ENCODE peak calls at places on chromosomes 7 and 10, in six cellular contexts. R is LoVo; J is effector memory CD8-positive, alpha-beta T cell; S is EL; A is activated T-helper 1 cell treated with Interleukin-2 at 50 U/mL for 16 hours; P is Jurkat, Clone E6-1. M is an unnamed sample.

GRCh38 chr7:28170701-28171100 is 9.9 kb downstream of the JAZF1 start:
- DNase-seq in R (no peak), P (no peak), J (no peak), A (no peak), S (no peak), M (no peak)

GRCh38 chr7:31078363-31078990 is 26.4 kb downstream of the ADCYAP1R1 start:
- DNase-seq in S (no peak), R (no peak), J (no peak), P (no peak), A (no peak), M (no peak)

GRCh38 chr10:29471483-29471859 is 163.3 kb downstream of the SVIL start:
- DNase-seq in S (peak), R (peak), J (no peak), P (no peak), A (no peak), M (no peak)

GRCh38 chr7:51055039-51055840 is 261.4 kb downstream of the COBL start:
- DNase-seq in A (no peak), S (no peak), P (no peak), J (no peak), R (no peak), M (no peak)

GRCh38 chr7:156380261-156380660 is 260.3 kb upstream of the RNF32 start:
- DNase-seq in J (no peak), A (no peak), S (no peak), P (no peak), R (peak), M (no peak)

GRCh38 chr7:29038463-29038862 is 80.3 kb upstream of the TRIL start:
- DNase-seq in A (no peak), P (no peak), S (peak), J (no peak), R (no peak), M (peak)

GRCh38 chr7:30605832-30606231 is 11.2 kb downstream of the GARS1 start:
- DNase-seq in R (no peak), P (no peak), J (no peak), A (no peak), S (no peak), M (no peak)

GRCh38 chr10:99430116-99430450 is 341 bp downstream of the GOT1 start:
- DNase-seq in S (no peak), R (no peak), A (no peak), J (no peak), P (no peak), M (no peak)

GRCh38 chr10:79982486-79982800 is 33.5 kb upstream of the SFTPD start:
- DNase-seq in J (no peak), R (no peak), P (no peak), A (no peak), S (no peak), M (no peak)

GRCh38 chr10:111200505-111201186 is 123.8 kb downstream of the ADRA2A start:
- DNase-seq in P (no peak), J (no peak), A (no peak), S (no peak), R (no peak), M (no peak)

GRCh38 chr10:77392851-77393250 is 244.8 kb downstream of the KCNMA1 start:
- DNase-seq in J (no peak), P (no peak), S (peak), R (peak), A (no peak), M (no peak)

GRCh38 chr7:93835684-93836083 is 54.9 kb downstream of the TFPI2 start:
- DNase-seq in P (no peak), S (peak), A (no peak), J (no peak), R (no peak), M (no peak)

GRCh38 chr7:83820641-83821040 is 171.7 kb upstream of the SEMA3E start:
- DNase-seq in S (no peak), R (no peak), P (no peak), A (no peak), J (no peak), M (no peak)

GRCh38 chr10:128036746-128037542 is 89.3 kb downstream of the MKI67 start:
- DNase-seq in A (no peak), P (no peak), S (peak), J (no peak), R (no peak), M (peak)

M was measured in natural killer cell treated with Interleukin-12 subunit alpha and Interleukin-12 subunit beta and Interleukin-15 and Interleukin-18, amount 100 ng/mL, for 72 hours.